ENCODE peak calls at places on chromosomes 13 and 19, in nine cellular contexts. H is GM23248, L is Caco-2, Y is psoas muscle, W is fibroblast of pulmonary artery, J is BJ, I is AG10803, X is AG04449, F is transverse colon. Z is an unnamed sample.

GRCh38 chr13:112942689-112943308 is 26.2 kb upstream of the MCF2L start:
- DNase-seq in Y (peak; percentile 95), J (peak; percentile 57), F (peak; percentile 99), H (peak; percentile 95), X (peak; percentile 61), L (peak; percentile 97), W (peak; percentile 95), I (peak; percentile 87), Z (peak; percentile 82)

GRCh38 chr13:44237276-44237767 is 136.3 kb upstream of the SERP2 start:
- DNase-seq in X (peak; percentile 65), Y (peak; percentile 56), F (peak; percentile 47), H (peak; percentile 98), W (peak; percentile 99), I (peak; percentile 93), J (peak; percentile 78), L (no peak), Z (peak; percentile 82)

GRCh38 chr19:45200614-45201013 is 22.0 kb downstream of the BLOC1S3 start:
- DNase-seq in L (peak; percentile 65), X (no peak), F (no peak), J (no peak), Y (no peak), W (peak; percentile 64), I (peak; percentile 40), H (peak; percentile 55), Z (peak; percentile 25)

GRCh38 chr19:13100871-13101589 is 1.6 kb downstream of the LYL1 start:
- DNase-seq in I (no peak), F (no peak), Y (no peak), J (no peak), X (no peak), W (no peak), L (no peak), H (peak; percentile 44), Z (no peak)

GRCh38 chr13:44300895-44301638 is 72.6 kb upstream of the SERP2 start:
- DNase-seq in F (no peak), X (no peak), W (peak; percentile 88), I (peak; percentile 68), H (peak; percentile 59), L (no peak), Y (peak; percentile 39), J (peak; percentile 35), Z (peak; percentile 70)

GRCh38 chr13:51113186-51113881 is 2.3 kb upstream of the C13orf42 start:
- DNase-seq in W (no peak), X (no peak), L (no peak), J (no peak), F (no peak), Y (no peak), I (no peak), H (no peak), Z (no peak)

GRCh38 chr19:5246554-5247155 is 94.0 kb downstream of the PTPRS start:
- DNase-seq in W (no peak), F (no peak), L (no peak), I (no peak), H (no peak), J (no peak), Y (no peak), X (no peak), Z (no peak)

GRCh38 chr19:18425515-18426415 is 6.6 kb downstream of the SSBP4 start:
- DNase-seq in I (peak; percentile 67), F (peak; percentile 55), W (peak; percentile 65), L (no peak), H (peak; percentile 93), X (no peak), J (no peak), Y (peak; percentile 73), Z (no peak)

GRCh38 chr19:11435833-11436313 is 438 bp downstream of the PRKCSH start:
- DNase-seq in X (no peak), W (peak; percentile 32), H (peak; percentile 69), Y (no peak), I (peak; percentile 9), F (peak; percentile 45), L (peak; percentile 54), J (no peak), Z (no peak)

GRCh38 chr19:29953352-29954247 is 11.6 kb downstream of the URI1 start:
- DNase-seq in F (no peak), I (no peak), J (no peak), L (no peak), Y (no peak), X (no peak), W (peak; percentile 41), H (no peak), Z (no peak)

GRCh38 chr19:10769533-10770491 is 51.9 kb downstream of the DNM2 start:
- DNase-seq in L (no peak), I (peak; percentile 31), J (no peak), F (peak; percentile 31), Y (peak; percentile 70), X (no peak), W (peak; percentile 31), H (peak; percentile 49), Z (no peak)

GRCh38 chr13:78562237-78562889 is 41.0 kb downstream of the POU4F1 start:
- DNase-seq in Y (no peak), L (no peak), W (no peak), I (no peak), F (no peak), J (no peak), H (no peak), X (no peak), Z (no peak)

GRCh38 chr13:49495783-49496762 is at the start of gene PHF11:
- DNase-seq in Y (peak; percentile 82), F (peak; percentile 87), L (peak; percentile 37), W (peak; percentile 66), H (peak; percentile 91), J (peak; percentile 25), I (peak; percentile 78), X (no peak), Z (peak; percentile 38)

GRCh38 chr19:39363909-39364457 is 21.8 kb downstream of the SAMD4B start:
- DNase-seq in H (peak; percentile 81), X (no peak), L (no peak), Y (peak; percentile 50), J (no peak), W (no peak), I (peak; percentile 75), F (no peak), Z (no peak)

GRCh38 chr13:102354011-102354410 is 47.8 kb downstream of the FGF14 start:
- DNase-seq in W (no peak), L (no peak), Y (no peak), I (no peak), J (no peak), F (no peak), X (no peak), H (no peak), Z (no peak)

GRCh38 chr19:29926031-29926430 is 16.0 kb upstream of the URI1 start:
- DNase-seq in L (no peak), Y (no peak), H (no peak), J (no peak), F (no peak), W (no peak), I (no peak), X (no peak), Z (no peak)

GRCh38 chr19:46367434-46367833 is 20.5 kb downstream of the PPP5C start:
- DNase-seq in W (no peak), H (no peak), L (peak; percentile 12), X (no peak), F (no peak), Y (no peak), J (no peak), I (no peak), Z (no peak)

GRCh38 chr13:25675060-25675459 is 303.3 kb downstream of the ATP8A2 start:
- DNase-seq in Y (no peak), F (no peak), W (no peak), I (no peak), X (no peak), L (peak; percentile 54), H (no peak), J (no peak), Z (no peak)

GRCh38 chr19:11198769-11199469 is 1.6 kb upstream of the KANK2 start:
- DNase-seq in X (no peak), L (no peak), J (no peak), Y (no peak), F (no peak), H (no peak), I (no peak), W (no peak), Z (no peak)

GRCh38 chr19:35040474-35040825 is 1.1 kb upstream of the HPN start:
- DNase-seq in H (no peak), Y (no peak), F (no peak), X (no peak), L (no peak), J (no peak), W (no peak), I (no peak), Z (no peak)

GRCh38 chr19:34309368-34310138 is 55.2 kb downstream of the GARRE1 start:
- DNase-seq in I (no peak), F (no peak), W (no peak), H (no peak), X (no peak), J (no peak), Y (no peak), L (no peak), Z (no peak)

GRCh38 chr13:24032252-24032651 is 128.3 kb upstream of the SPATA13 start:
- DNase-seq in W (peak; percentile 97), J (peak; percentile 88), H (peak; percentile 82), I (peak; percentile 98), Y (no peak), L (no peak), X (peak; percentile 72), F (no peak), Z (peak; percentile 38)
- H3K4me3 ChIP-seq in W (no peak overlapping the region), J (no peak overlapping the region), H (peak overlapping the region; percentile 49), I (no peak overlapping the region), Y (no peak overlapping the region), L (no peak overlapping the region), X (no peak overlapping the region), F (no peak overlapping the region), Z (no peak overlapping the region)

DNA sequence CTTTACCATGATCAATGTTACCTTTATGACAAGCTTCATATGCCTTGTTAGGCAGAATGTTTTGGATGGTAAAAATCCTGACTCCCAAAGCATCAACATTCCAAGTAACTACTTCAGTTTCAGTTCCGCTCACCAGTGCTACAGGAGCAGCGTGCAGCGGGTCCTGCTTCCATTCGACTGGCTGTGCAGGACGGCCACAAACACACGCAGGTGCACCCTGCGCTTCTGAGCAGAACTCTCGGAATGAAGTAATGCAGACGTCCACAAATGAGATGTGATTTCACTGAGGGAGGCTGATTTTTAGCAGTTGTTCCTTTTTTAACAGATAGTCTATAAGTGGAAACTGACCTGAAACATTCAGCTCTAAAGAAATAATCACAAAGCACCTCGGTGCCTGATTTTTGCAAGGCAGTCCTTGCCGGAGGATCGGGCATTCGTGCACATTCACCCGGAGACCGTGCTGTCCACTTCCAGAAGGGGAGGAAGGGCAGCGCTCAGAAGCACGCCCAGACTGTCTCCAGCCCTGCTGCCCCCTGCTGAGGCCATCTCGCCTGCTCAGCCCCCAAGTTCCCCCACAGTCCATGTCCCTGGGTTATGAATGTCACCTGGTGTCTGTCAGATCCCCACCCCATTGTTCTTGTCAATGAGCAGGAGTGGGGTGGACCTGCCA is 85.8 kb downstream of the RAB20 start:
- DNase-seq in H (no peak), X (no peak), W (no peak), J (no peak), I (no peak), Y (no peak), F (no peak), L (no peak), Z (no peak)
- H3K4me3 ChIP-seq in H (no peak overlapping the region), X (no peak overlapping the region), W (no peak overlapping the region), J (no peak overlapping the region), I (no peak overlapping the region), Y (no peak overlapping the region), F (no peak overlapping the region), L (no peak overlapping the region), Z (no peak overlapping the region)

GRCh38 chr19:6516018-6516658 is 14.0 kb upstream of the TUBB4A start:
- DNase-seq in Y (peak; percentile 92), X (peak; percentile 40), L (peak; percentile 99), J (peak; percentile 75), I (peak; percentile 88), F (peak; percentile 95), H (peak; percentile 97), W (peak; percentile 93), Z (peak; percentile 70)
- H3K4me3 ChIP-seq in Y (peak overlapping the region; percentile 83), X (peak overlapping the region; percentile 73), L (peak overlapping the region; percentile 65), J (peak overlapping the region; percentile 61), I (peak overlapping the region; percentile 83), F (peak overlapping the region; percentile 62), H (peak overlapping the region; percentile 84), W (peak overlapping the region; percentile 66), Z (peak overlapping the region; percentile 57)

GRCh38 chr19:40555978-40556689 is 20.5 kb upstream of the SHKBP1 start:
- DNase-seq in F (no peak), W (no peak), I (no peak), Y (no peak), L (no peak), H (no peak), J (no peak), X (no peak), Z (no peak)
- H3K4me3 ChIP-seq in F (no peak overlapping the region), W (no peak overlapping the region), I (no peak overlapping the region), Y (no peak overlapping the region), L (no peak overlapping the region), H (no peak overlapping the region), J (no peak overlapping the region), X (no peak overlapping the region), Z (no peak overlapping the region)